ENCODE peak calls at places on chromosome 1, in five cellular contexts. P is mesenteric fat pad; T is WTC11; N is RCC 7860; L is stimulated activated CD4-positive, alpha-beta T cell treated with anti-CD3 and anti-CD28 coated beads, Interleukin-1b, Interleukin-23, amount 100 ng/mL, for 24 hours. E is an unnamed sample.

GRCh38 chr1:222736972-222737371 is at the start of gene FAM177B:
- DNase-seq in P (no peak), T (no peak), N (no peak), L (no peak), E (no peak)

GRCh38 chr1:3186526-3186921 is 117.5 kb downstream of the PRDM16 start:
- DNase-seq in P (no peak), T (no peak), N (no peak), L (no peak), E (peak)

GRCh38 chr1:184743062-184743756 is 11.4 kb downstream of the EDEM3 start:
- DNase-seq in P (no peak), T (no peak), N (no peak), L (no peak), E (no peak)

GRCh38 chr1:50968021-50968883 is 1.8 kb upstream of the CDKN2C start:
- DNase-seq in P (peak), T (peak), N (peak), L (peak), E (peak)

GRCh38 chr1:93774707-93775106 is 93.1 kb upstream of the BCAR3 start:
- DNase-seq in P (no peak), T (no peak), N (no peak), L (no peak), E (no peak)

GRCh38 chr1:186494832-186495271 is 33.9 kb upstream of the PDC start:
- DNase-seq in P (no peak), T (no peak), N (no peak), L (no peak), E (no peak)

GRCh38 chr1:22282281-22282970 is 139.5 kb upstream of the WNT4 start:
- DNase-seq in P (peak), T (no peak), N (no peak), L (no peak), E (no peak)

GRCh38 chr1:214540324-214540723 is 11.1 kb downstream of the PTPN14 start:
- DNase-seq in P (no peak), T (no peak), N (no peak), L (no peak), E (no peak)

E was measured in endodermal cell.